ENCODE peak calls at places on chromosomes 12 and 14, in eight cellular contexts. O is psoas muscle; L is CD8-positive, alpha-beta T cell; Z is BE2C; I is dorsolateral prefrontal cortex; S is omental fat pad; D is mesothelial cell of epicardium; K is heart right ventricle. U is an unnamed sample.

GRCh38 chr12:55142896-55143870 is 17.0 kb downstream of the OR9K2 start:
- DNase-seq in D (peak), O (no peak), L (peak), I (no peak), S (no peak), K (peak), Z (peak), U (no peak)

GRCh38 chr12:990308-990648 is 745 bp upstream of the ERC1 start:
- DNase-seq in O (peak), D (peak), Z (peak), S (peak), K (peak), I (peak), L (peak), U (no peak)

GRCh38 chr14:59343585-59343984 is 121.6 kb downstream of the GPR135 start:
- DNase-seq in O (no peak), Z (peak), L (no peak), D (no peak), S (no peak), I (no peak), K (peak), U (no peak)

GRCh38 chr14:73173092-73173735 is 36.9 kb downstream of the PSEN1 start:
- DNase-seq in I (no peak), S (no peak), K (no peak), O (no peak), L (no peak), Z (peak), D (no peak), U (no peak)

GRCh38 chr12:107379852-107380567 is 286.7 kb upstream of the CRY1 start:
- DNase-seq in O (no peak), Z (no peak), L (no peak), I (no peak), K (no peak), D (no peak), S (no peak), U (no peak)

GRCh38 chr12:87274594-87275245 is 754.5 kb downstream of the C12orf50 start:
- DNase-seq in O (no peak), Z (peak), S (no peak), D (no peak), I (no peak), K (no peak), L (no peak), U (no peak)

GRCh38 chr12:110616471-110617115 is 2.7 kb downstream of the TCTN1 start:
- DNase-seq in D (no peak), Z (no peak), K (no peak), I (no peak), S (no peak), O (no peak), L (no peak), U (no peak)

GRCh38 chr12:109097435-109098141 is at the start of gene UNG:
- DNase-seq in L (peak), O (peak), K (peak), I (peak), Z (peak), S (peak), D (peak), U (peak)

GRCh38 chr12:54419088-54419887 is at the start of gene ITGA5:
- DNase-seq in D (peak), K (peak), L (no peak), Z (peak), I (no peak), O (peak), S (peak), U (no peak)

GRCh38 chr14:102055181-102055901 is 31.5 kb downstream of the HSP90AA1 start:
- DNase-seq in D (peak), K (no peak), S (no peak), L (no peak), O (peak), Z (no peak), I (no peak), U (no peak)

GRCh38 chr14:60753264-60754126 is 18.9 kb downstream of the MNAT1 start:
- DNase-seq in Z (no peak), L (peak), S (no peak), I (no peak), O (no peak), D (no peak), K (no peak), U (no peak)

GRCh38 chr12:57630891-57631433 is 2.0 kb downstream of the B4GALNT1 start:
- DNase-seq in S (no peak), D (no peak), Z (no peak), O (no peak), K (no peak), I (no peak), L (no peak), U (no peak)

GRCh38 chr14:80388980-80389711 is 177.8 kb upstream of the DIO2 start:
- DNase-seq in I (no peak), L (no peak), O (no peak), S (no peak), K (no peak), D (no peak), Z (no peak), U (no peak)

GRCh38 chr14:50063876-50064420 is 52.4 kb downstream of the VCPKMT start:
- DNase-seq in D (no peak), K (no peak), O (no peak), S (no peak), I (no peak), L (no peak), Z (no peak), U (no peak)

GRCh38 chr14:97253756-97254155 is 456.6 kb downstream of the VRK1 start:
- DNase-seq in D (no peak), S (no peak), K (no peak), I (no peak), Z (no peak), L (no peak), O (no peak), U (no peak)

GRCh38 chr14:67727361-67727760 is 25.7 kb downstream of the RDH12 start:
- DNase-seq in L (no peak), Z (no peak), K (no peak), I (no peak), S (no peak), D (no peak), O (no peak), U (no peak)

GRCh38 chr12:120229583-120230325 is 28.8 kb upstream of the RPLP0 start:
- DNase-seq in O (no peak), S (no peak), L (no peak), K (peak), I (no peak), Z (peak), D (peak), U (no peak)

GRCh38 chr12:113388351-113388750 is 15.3 kb downstream of the SDS start:
- DNase-seq in D (no peak), Z (no peak), O (no peak), I (no peak), K (no peak), S (no peak), L (no peak), U (no peak)

GRCh38 chr14:53979747-53980642 is 23.4 kb upstream of the BMP4 start:
- DNase-seq in I (no peak), D (no peak), S (no peak), K (no peak), L (no peak), Z (no peak), O (peak), U (no peak)

GRCh38 chr12:63766498-63766897 is 13.2 kb upstream of the RXYLT1 start:
- DNase-seq in Z (no peak), D (no peak), K (no peak), I (no peak), L (no peak), S (no peak), O (no peak), U (no peak)

GRCh38 chr14:89197623-89198022 is 219.4 kb downstream of the FOXN3 start:
- DNase-seq in L (no peak), K (no peak), Z (no peak), O (no peak), I (no peak), D (no peak), S (no peak), U (no peak)

GRCh38 chr12:113436586-113436985 is 14.4 kb downstream of the SDSL start:
- DNase-seq in I (no peak), D (no peak), O (no peak), L (no peak), S (no peak), K (no peak), Z (no peak), U (peak)

GRCh38 chr12:131897276-131897675 is 2.9 kb downstream of the ULK1 start:
- DNase-seq in Z (peak), L (no peak), O (peak), D (no peak), S (no peak), K (peak), I (no peak), U (no peak)

GRCh38 chr12:52796839-52797528 is 1.1 kb upstream of the KRT3 start:
- DNase-seq in S (no peak), Z (no peak), O (no peak), D (no peak), K (no peak), I (no peak), L (no peak), U (no peak)

GRCh38 chr12:53255993-53256392 is 12.1 kb upstream of the ESPL1 start:
- DNase-seq in D (no peak), I (no peak), K (no peak), S (no peak), Z (no peak), L (no peak), O (no peak), U (no peak)

GRCh38 chr12:52909256-52909655 is 4.4 kb upstream of the KRT8 start:
- DNase-seq in S (no peak), D (no peak), O (no peak), L (no peak), K (no peak), I (no peak), Z (no peak), U (no peak)

GRCh38 chr14:45526715-45527549 is 273.9 kb upstream of the MIS18BP1 start:
- DNase-seq in O (peak), K (peak), S (no peak), Z (peak), D (peak), L (no peak), I (no peak), U (no peak)

GRCh38 chr14:76514599-76514998 is 138.7 kb downstream of the ESRRB start:
- DNase-seq in Z (peak), L (no peak), S (no peak), O (no peak), I (no peak), K (no peak), D (no peak), U (no peak)

GRCh38 chr12:79124385-79124784 is 259.8 kb downstream of the SYT1 start:
- DNase-seq in L (no peak), I (no peak), K (no peak), D (no peak), S (no peak), Z (no peak), O (no peak), U (no peak)

GRCh38 chr12:79114896-79115295 is 250.3 kb downstream of the SYT1 start:
- DNase-seq in S (no peak), D (no peak), K (no peak), O (no peak), Z (no peak), I (no peak), L (no peak), U (no peak)

GRCh38 chr12:79121486-79121885 is 256.9 kb downstream of the SYT1 start:
- DNase-seq in O (no peak), D (no peak), S (no peak), Z (no peak), L (no peak), I (no peak), K (no peak), U (no peak)

GRCh38 chr12:79115743-79116142 is 251.2 kb downstream of the SYT1 start:
- DNase-seq in Z (no peak), I (no peak), D (no peak), L (no peak), O (no peak), S (no peak), K (no peak), U (no peak)

DNA sequence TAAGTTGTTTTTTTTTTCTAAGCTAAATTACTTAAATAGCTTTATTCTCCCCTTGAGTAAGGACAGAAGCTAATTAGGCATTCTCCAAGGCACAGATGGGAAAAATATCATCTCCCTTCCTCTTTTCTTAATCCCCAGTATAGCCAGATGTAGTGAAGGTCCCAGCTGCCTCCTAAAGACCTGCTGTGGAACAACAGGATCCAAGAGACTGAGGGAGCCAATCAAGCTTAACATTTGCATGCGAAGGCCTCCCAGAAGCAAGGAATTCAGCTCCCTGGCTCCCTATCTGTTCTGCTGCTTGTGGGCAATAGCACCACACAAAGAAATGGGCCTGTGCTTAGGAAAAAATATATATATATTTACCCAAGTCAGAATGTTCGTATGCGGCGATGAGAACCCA is 255.2 kb downstream of the SYT1 start:
- DNase-seq in I (no peak), K (no peak), O (no peak), Z (no peak), D (no peak), S (no peak), L (no peak), U (no peak)
- TF ChIP-seq CTCF in I (no peak), K (no peak), O (no peak), Z (peak), D (no peak), S (no peak), L (no peak), U (no peak)

GRCh38 chr14:31950760-31951637 is 126.1 kb upstream of the ARHGAP5 start:
- DNase-seq in K (peak), O (peak), D (peak), L (no peak), S (peak), I (no peak), Z (peak), U (no peak)
- TF ChIP-seq CTCF in K (no peak), O (no peak), D (no peak), L (no peak), S (no peak), I (no peak), Z (no peak), U (no peak)

DNA sequence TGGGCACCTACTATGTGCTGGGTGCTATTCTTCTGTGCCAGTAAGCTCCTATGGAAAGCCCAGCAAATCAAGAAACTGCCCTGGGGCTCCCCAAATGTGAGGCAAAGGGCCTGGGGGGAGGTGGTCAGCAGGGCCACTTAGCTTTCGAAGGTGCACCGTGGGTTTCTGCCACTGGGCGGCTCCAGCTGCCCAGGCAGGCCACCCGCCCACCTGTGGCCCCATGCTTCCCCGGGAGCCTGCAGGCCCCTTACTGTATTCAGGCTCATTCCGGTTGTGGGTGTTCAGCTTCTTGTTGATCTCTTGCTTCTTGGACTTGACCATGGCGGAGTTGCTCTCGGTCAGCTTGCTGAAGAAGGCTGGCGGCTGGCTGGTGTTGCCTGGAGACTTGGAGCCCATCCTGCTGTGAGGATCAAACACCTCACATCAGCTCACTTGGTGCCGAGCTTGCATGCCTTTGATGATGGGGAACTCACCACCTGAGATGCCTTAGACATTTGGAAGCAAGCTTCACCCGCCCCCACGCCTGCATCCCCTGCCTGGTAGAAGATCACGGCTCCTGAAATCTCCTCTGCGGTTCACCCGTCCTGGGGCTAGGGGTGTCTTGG is 37.3 kb downstream of the RFLNA start:
- DNase-seq in D (no peak), Z (peak), K (no peak), L (no peak), S (no peak), O (no peak), I (no peak), U (no peak)
- TF ChIP-seq CTCF in D (no peak), Z (peak), K (no peak), L (no peak), S (no peak), O (peak), I (no peak), U (peak)

GRCh38 chr14:29800961-29801360 is 126.7 kb downstream of the PRKD1 start:
- DNase-seq in S (no peak), O (no peak), Z (no peak), K (no peak), L (no peak), D (no peak), I (no peak), U (no peak)
- TF ChIP-seq CTCF in S (no peak), O (no peak), Z (no peak), K (no peak), L (no peak), D (peak), I (no peak), U (peak)

U was measured in chondrocyte.